ENCODE peak calls at places on chromosome 18, in six cellular contexts. M is heart right ventricle, K is neural progenitor cell, L is tibial artery, D is kidney, G is heart left ventricle. Z is an unnamed sample.
A peak's percentile ranks its signal among the peaks of the same experiment; 100 is the strongest.

GRCh38 chr18:46768166-46768921 is 11.5 kb upstream of the ST8SIA5 start:
- DNase-seq in M (peak; percentile 66), K (no peak), L (no peak), D (no peak), G (peak; percentile 78), Z (no peak)

GRCh38 chr18:79988925-79989361 is 580 bp upstream of the TXNL4A start:
- DNase-seq in M (peak; percentile 27), K (peak; percentile 66), L (no peak), D (no peak), G (no peak), Z (peak; percentile 31)

GRCh38 chr18:57595347-57595746 is 8.8 kb upstream of the FECH start:
- DNase-seq in M (no peak), K (peak; percentile 63), L (no peak), D (no peak), G (no peak), Z (no peak)

GRCh38 chr18:69400253-69400975 is at the start of gene DOK6:
- DNase-seq in M (peak; percentile 64), K (peak; percentile 93), L (peak; percentile 78), D (peak; percentile 80), G (peak; percentile 74), Z (no peak)

GRCh38 chr18:35407871-35408481 is 30.8 kb upstream of the ZNF396 start:
- DNase-seq in M (peak; percentile 68), K (peak; percentile 80), L (no peak), D (no peak), G (no peak), Z (peak; percentile 51)

GRCh38 chr18:12811191-12811950 is 72.7 kb downstream of the PTPN2 start:
- DNase-seq in M (no peak), K (no peak), L (no peak), D (no peak), G (no peak), Z (no peak)

GRCh38 chr18:13145636-13146190 is 72.8 kb upstream of the LDLRAD4 start:
- DNase-seq in M (no peak), K (no peak), L (no peak), D (no peak), G (no peak), Z (no peak)

GRCh38 chr18:24427484-24427883 is 1.0 kb downstream of the IMPACT start:
- DNase-seq in M (no peak), K (peak; percentile 13), L (no peak), D (no peak), G (no peak), Z (no peak)

GRCh38 chr18:55316615-55317184 is 271.3 kb downstream of the TCF4 start:
- DNase-seq in M (no peak), K (no peak), L (no peak), D (no peak), G (no peak), Z (no peak)

GRCh38 chr18:25453556-25454269 is 101.7 kb upstream of the ZNF521 start:
- DNase-seq in M (no peak), K (no peak), L (no peak), D (no peak), G (no peak), Z (no peak)

GRCh38 chr18:58562146-58562998 is 66.5 kb downstream of the ALPK2 start:
- DNase-seq in M (no peak), K (no peak), L (no peak), D (no peak), G (no peak), Z (no peak)

GRCh38 chr18:7381307-7381706 is 150.4 kb downstream of the LRRC30 start:
- DNase-seq in M (no peak), K (no peak), L (no peak), D (no peak), G (no peak), Z (no peak)

GRCh38 chr18:57813245-57813644 is 10.1 kb upstream of the ATP8B1 start:
- DNase-seq in M (no peak), K (no peak), L (no peak), D (no peak), G (no peak), Z (no peak)

GRCh38 chr18:12254137-12254819 is at the start of gene CIDEA:
- DNase-seq in M (no peak), K (peak; percentile 86), L (no peak), D (peak; percentile 67), G (no peak), Z (no peak)

GRCh38 chr18:55458456-55459238 is 129.3 kb downstream of the TCF4 start:
- DNase-seq in M (no peak), K (peak; percentile 50), L (no peak), D (no peak), G (no peak), Z (no peak)

GRCh38 chr18:40417501-40417900 is 1537.5 kb upstream of the PIK3C3 start:
- DNase-seq in M (no peak), K (no peak), L (no peak), D (no peak), G (no peak), Z (no peak)

GRCh38 chr18:46628206-46628605 is 28.8 kb downstream of the LOXHD1 start:
- DNase-seq in M (no peak), K (no peak), L (no peak), D (no peak), G (no peak), Z (no peak)

GRCh38 chr18:23106575-23106974 is 28.7 kb upstream of the CABLES1 start:
- DNase-seq in M (no peak), K (no peak), L (peak; percentile 78), D (no peak), G (no peak), Z (peak; percentile 17)

DNA sequence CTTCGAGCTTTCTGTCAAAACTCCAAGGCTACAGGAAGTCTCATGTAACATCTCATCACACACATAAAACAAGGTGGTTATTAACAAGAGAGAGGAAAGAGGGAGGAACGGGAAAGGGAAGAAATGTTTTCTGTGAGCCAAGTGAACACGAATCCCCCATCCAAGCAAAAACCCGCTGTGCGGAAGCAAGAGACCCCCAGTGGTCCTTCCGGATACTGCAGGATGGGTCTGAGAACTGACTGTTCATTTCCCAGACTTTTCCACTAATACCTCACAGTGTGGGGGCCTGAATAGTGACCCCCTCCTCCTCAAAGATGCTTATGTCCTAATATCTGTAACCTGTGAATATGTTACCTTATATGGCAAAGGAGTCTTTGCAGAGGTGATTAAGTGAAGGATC is 19.0 kb upstream of the DIPK1C start:
- DNase-seq in M (peak; percentile 65), K (peak; percentile 72), L (no peak), D (no peak), G (peak; percentile 47), Z (no peak)
- TF ChIP-seq CTCF in M (peak; percentile 80), K (peak; percentile 76), L (peak; percentile 48), D (peak; percentile 62), G (peak; percentile 70), Z (peak; percentile 34)

GRCh38 chr18:829432-829831 is 17.4 kb upstream of the YES1 start:
- DNase-seq in M (no peak), K (no peak), L (no peak), D (no peak), G (no peak), Z (no peak)

GRCh38 chr18:830315-830901 is 18.4 kb upstream of the YES1 start:
- DNase-seq in M (peak; percentile 51), K (peak; percentile 39), L (no peak), D (no peak), G (peak; percentile 35), Z (no peak)

GRCh38 chr18:834086-834720 is 22.2 kb upstream of the YES1 start:
- DNase-seq in M (no peak), K (no peak), L (no peak), D (no peak), G (no peak), Z (no peak)

GRCh38 chr18:833197-833596 is 21.2 kb upstream of the YES1 start:
- DNase-seq in M (no peak), K (no peak), L (no peak), D (no peak), G (no peak), Z (no peak)

DNA sequence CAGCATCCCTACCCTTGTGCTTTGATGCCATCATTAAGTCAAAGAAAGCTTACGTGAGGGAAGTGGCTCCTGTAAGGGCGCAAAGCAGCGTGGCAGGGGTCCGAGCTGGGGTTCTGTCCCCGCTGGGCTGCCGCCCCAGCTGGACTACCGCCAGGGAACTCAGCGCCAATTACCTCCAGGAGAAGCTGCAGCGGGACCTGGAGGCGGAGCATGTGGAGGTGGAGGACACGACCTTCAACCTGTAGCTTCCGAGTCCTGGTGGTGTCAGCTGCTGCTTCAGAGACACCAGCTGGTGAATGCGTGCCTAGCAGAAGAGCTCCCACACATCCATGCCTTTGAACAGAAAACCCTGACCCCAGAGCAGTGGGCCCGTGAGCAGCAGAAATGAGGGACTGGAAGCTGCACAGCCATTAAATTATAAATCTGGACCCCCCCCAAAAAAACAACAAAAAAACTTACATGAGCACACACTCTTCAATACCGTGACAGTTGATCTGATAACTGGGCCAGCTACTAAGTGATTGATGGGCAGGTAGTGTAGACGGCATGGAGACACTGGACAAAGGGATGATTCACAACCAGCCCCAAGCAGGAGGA is 20.1 kb upstream of the YES1 start:
- DNase-seq in M (no peak), K (peak; percentile 48), L (no peak), D (no peak), G (peak; percentile 33), Z (no peak)
- H3K4me3 ChIP-seq in M (peak overlapping the region; percentile 19), K (no peak overlapping the region), L (no peak overlapping the region), D (no peak overlapping the region), G (no peak overlapping the region), Z (no peak overlapping the region)

DNA sequence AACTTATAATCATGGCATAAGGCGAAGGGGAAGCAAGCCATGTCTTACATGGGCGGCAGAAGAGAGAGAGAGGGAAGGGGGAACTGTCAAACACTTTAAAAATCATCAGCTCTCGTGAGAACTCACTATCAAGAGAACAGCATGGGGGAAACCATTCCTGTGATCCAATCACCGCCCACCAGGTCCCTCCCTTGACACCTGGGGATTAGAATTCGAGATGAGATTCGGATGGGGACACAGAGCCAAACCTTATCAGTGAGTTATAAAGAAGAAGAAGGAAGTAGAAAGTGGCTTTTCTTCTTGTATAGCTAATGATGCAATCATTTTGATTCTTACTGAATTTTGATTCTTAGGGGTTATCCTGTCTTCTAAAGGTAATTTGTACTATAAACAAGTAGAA is 51.4 kb downstream of the SMCHD1 start:
- DNase-seq in M (no peak), K (peak; percentile 5), L (no peak), D (no peak), G (no peak), Z (no peak)
- H3K36me3 ChIP-seq in M (peaks cover 96% of the 10 kb centered on the region), K (peaks cover 25% of the 10 kb centered on the region), L (peaks cover 64% of the 10 kb centered on the region), D (peaks cover 8% of the 10 kb centered on the region), G (peaks cover 96% of the 10 kb centered on the region), Z (no peaks in the 10 kb centered on the region)

DNA sequence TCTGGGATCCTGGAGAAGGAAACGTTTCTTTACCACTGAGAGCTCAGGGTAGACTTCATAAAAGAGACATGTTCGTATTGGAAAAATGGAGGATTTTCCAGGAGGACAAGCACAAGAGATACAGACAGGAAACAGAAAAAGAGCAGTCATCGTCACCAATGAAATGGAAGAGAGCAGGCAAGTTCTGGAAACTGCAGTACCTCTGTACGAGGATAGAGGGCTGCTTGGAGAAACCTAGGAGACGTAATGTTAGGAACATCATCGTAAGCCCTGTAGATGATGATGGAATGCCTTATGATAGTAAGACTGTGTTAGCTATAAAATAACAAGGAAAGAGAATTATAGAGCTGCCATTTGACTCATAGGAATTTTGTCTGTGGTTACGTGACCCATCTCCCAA is 121.1 kb upstream of the KLHL14 start:
- DNase-seq in M (no peak), K (no peak), L (no peak), D (no peak), G (no peak), Z (no peak)
- TF ChIP-seq CTCF in M (no peak), K (peak; percentile 39), L (no peak), D (no peak), G (no peak), Z (no peak)

DNA sequence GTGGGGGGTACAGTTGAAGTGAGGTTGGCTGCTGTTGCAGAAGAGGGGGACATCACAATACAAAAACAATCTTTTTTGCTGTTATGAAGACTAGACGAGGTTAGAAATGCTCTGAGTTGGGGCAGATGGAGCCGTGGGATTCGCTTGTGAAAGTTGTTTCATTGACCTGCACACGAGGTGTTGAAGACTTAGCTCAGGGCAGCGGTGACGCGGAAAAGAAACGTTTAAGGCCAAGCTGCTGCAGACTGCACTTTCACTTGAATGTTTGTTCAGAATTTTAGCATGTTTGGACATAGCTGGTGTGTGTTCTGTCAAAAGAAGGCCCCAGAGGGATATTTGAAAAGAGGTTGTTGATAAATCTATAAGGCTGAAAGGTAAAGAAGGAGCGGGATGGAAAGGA is 46.3 kb downstream of the MTCL1 start:
- DNase-seq in M (no peak), K (no peak), L (no peak), D (no peak), G (no peak), Z (no peak)
- H3K4me3 ChIP-seq in M (no peak overlapping the region), K (no peak overlapping the region), L (no peak overlapping the region), D (no peak overlapping the region), G (no peak overlapping the region), Z (no peak overlapping the region)